ENCODE peak calls at places on chromosomes 4 and X, in six cellular contexts. One of them, this sample, is unnamed. For H3K9me3, the result is how much of the 10 kb centered on the place peaks cover.

GRCh38 chr4:151743128-151743854 is 17.5 kb downstream of the GATB start:
- DNase-seq in pancreas: no peak
- DNase-seq in prostate gland: no peak
- DNase-seq in cardiac muscle cell: no peak
- DNase-seq in PC-9: no peak
- DNase-seq in naive thymus-derived CD4-positive, alpha-beta T cell: no peak
- DNase-seq in this sample: no peak

GRCh38 chrX:23938690-23939089 is 30.9 kb downstream of the CXorf58 start:
- DNase-seq in pancreas: no peak
- DNase-seq in prostate gland: no peak
- DNase-seq in cardiac muscle cell: no peak
- DNase-seq in PC-9: no peak
- DNase-seq in naive thymus-derived CD4-positive, alpha-beta T cell: no peak
- DNase-seq in this sample: no peak

GRCh38 chr4:16116493-16116990 is 32.7 kb upstream of the PROM1 start:
- DNase-seq in pancreas: no peak
- DNase-seq in prostate gland: no peak
- DNase-seq in cardiac muscle cell: no peak
- DNase-seq in PC-9: no peak
- DNase-seq in naive thymus-derived CD4-positive, alpha-beta T cell: no peak
- DNase-seq in this sample: no peak

GRCh38 chr4:173217727-173218126 is 49.1 kb downstream of the GALNT7 start:
- DNase-seq in pancreas: no peak
- DNase-seq in prostate gland: no peak
- DNase-seq in cardiac muscle cell: no peak
- DNase-seq in PC-9: peak
- DNase-seq in naive thymus-derived CD4-positive, alpha-beta T cell: no peak
- DNase-seq in this sample: no peak

GRCh38 chr4:163107754-163108153 is 58.9 kb downstream of the NAF1 start:
- DNase-seq in pancreas: no peak
- DNase-seq in prostate gland: no peak
- DNase-seq in cardiac muscle cell: no peak
- DNase-seq in PC-9: no peak
- DNase-seq in naive thymus-derived CD4-positive, alpha-beta T cell: no peak
- DNase-seq in this sample: no peak

GRCh38 chrX:74788545-74789086 is 136.6 kb downstream of the NEXMIF start:
- DNase-seq in pancreas: no peak
- DNase-seq in prostate gland: no peak
- DNase-seq in cardiac muscle cell: no peak
- DNase-seq in PC-9: no peak
- DNase-seq in naive thymus-derived CD4-positive, alpha-beta T cell: no peak
- DNase-seq in this sample: no peak

GRCh38 chr4:5757954-5758353 is 47.0 kb downstream of the EVC start:
- DNase-seq in pancreas: no peak
- DNase-seq in prostate gland: no peak
- DNase-seq in cardiac muscle cell: no peak
- DNase-seq in PC-9: no peak
- DNase-seq in naive thymus-derived CD4-positive, alpha-beta T cell: no peak
- DNase-seq in this sample: no peak

GRCh38 chr4:86359944-86360478 is at the start of gene MAPK10:
- DNase-seq in pancreas: peak
- DNase-seq in prostate gland: peak
- DNase-seq in cardiac muscle cell: peak
- DNase-seq in PC-9: no peak
- DNase-seq in naive thymus-derived CD4-positive, alpha-beta T cell: peak
- DNase-seq in this sample: peak

GRCh38 chrX:3218442-3218841 is 128.0 kb downstream of the MXRA5 start:
- DNase-seq in pancreas: no peak
- DNase-seq in prostate gland: no peak
- DNase-seq in cardiac muscle cell: no peak
- DNase-seq in PC-9: no peak
- DNase-seq in naive thymus-derived CD4-positive, alpha-beta T cell: no peak
- DNase-seq in this sample: no peak

GRCh38 chr4:185472063-185472542 is 570 bp upstream of the CCDC110 start:
- DNase-seq in pancreas: no peak
- DNase-seq in prostate gland: no peak
- DNase-seq in cardiac muscle cell: no peak
- DNase-seq in PC-9: no peak
- DNase-seq in naive thymus-derived CD4-positive, alpha-beta T cell: no peak
- DNase-seq in this sample: no peak

GRCh38 chr4:67861513-67861912 is 22.3 kb downstream of the TMPRSS11D start:
- DNase-seq in pancreas: no peak
- DNase-seq in prostate gland: no peak
- DNase-seq in cardiac muscle cell: no peak
- DNase-seq in PC-9: no peak
- DNase-seq in naive thymus-derived CD4-positive, alpha-beta T cell: no peak
- DNase-seq in this sample: no peak

GRCh38 chrX:53282313-53282712 is 929 bp upstream of the IQSEC2 start:
- DNase-seq in pancreas: no peak
- DNase-seq in prostate gland: no peak
- DNase-seq in cardiac muscle cell: no peak
- DNase-seq in PC-9: no peak
- DNase-seq in naive thymus-derived CD4-positive, alpha-beta T cell: no peak
- DNase-seq in this sample: no peak

GRCh38 chrX:44306336-44306735 is 37.1 kb downstream of the EFHC2 start:
- DNase-seq in pancreas: no peak
- DNase-seq in prostate gland: no peak
- DNase-seq in cardiac muscle cell: no peak
- DNase-seq in PC-9: peak
- DNase-seq in naive thymus-derived CD4-positive, alpha-beta T cell: no peak
- DNase-seq in this sample: no peak

GRCh38 chrX:2552621-2553297 is 52.0 kb upstream of the DHRSX start:
- DNase-seq in pancreas: no peak
- DNase-seq in prostate gland: no peak
- DNase-seq in cardiac muscle cell: no peak
- DNase-seq in PC-9: no peak
- DNase-seq in naive thymus-derived CD4-positive, alpha-beta T cell: no peak
- DNase-seq in this sample: no peak

GRCh38 chr4:6343950-6344408 is 74.3 kb downstream of the WFS1 start:
- DNase-seq in pancreas: peak
- DNase-seq in prostate gland: no peak
- DNase-seq in cardiac muscle cell: no peak
- DNase-seq in PC-9: peak
- DNase-seq in naive thymus-derived CD4-positive, alpha-beta T cell: no peak
- DNase-seq in this sample: no peak

GRCh38 chrX:65643046-65643785 is 24.2 kb upstream of the MSN start:
- DNase-seq in pancreas: no peak
- DNase-seq in prostate gland: peak
- DNase-seq in cardiac muscle cell: no peak
- DNase-seq in PC-9: peak
- DNase-seq in naive thymus-derived CD4-positive, alpha-beta T cell: no peak
- DNase-seq in this sample: no peak

GRCh38 chr4:20354120-20354519 is 102.4 kb downstream of the SLIT2 start:
- DNase-seq in pancreas: no peak
- DNase-seq in prostate gland: no peak
- DNase-seq in cardiac muscle cell: peak
- DNase-seq in PC-9: no peak
- DNase-seq in naive thymus-derived CD4-positive, alpha-beta T cell: no peak
- DNase-seq in this sample: no peak

GRCh38 chr4:173121044-173121685 is 47.4 kb upstream of the GALNT7 start:
- DNase-seq in pancreas: no peak
- DNase-seq in prostate gland: no peak
- DNase-seq in cardiac muscle cell: peak
- DNase-seq in PC-9: peak
- DNase-seq in naive thymus-derived CD4-positive, alpha-beta T cell: no peak
- DNase-seq in this sample: peak

GRCh38 chrX:45761920-45762319 is 561.2 kb upstream of the DIPK2B start:
- DNase-seq in pancreas: no peak
- DNase-seq in prostate gland: no peak
- DNase-seq in cardiac muscle cell: no peak
- DNase-seq in PC-9: no peak
- DNase-seq in naive thymus-derived CD4-positive, alpha-beta T cell: no peak
- DNase-seq in this sample: no peak

GRCh38 chrX:105837227-105837626 is 14.9 kb downstream of the NRK start:
- DNase-seq in pancreas: peak
- DNase-seq in prostate gland: peak
- DNase-seq in cardiac muscle cell: peak
- DNase-seq in PC-9: peak
- DNase-seq in naive thymus-derived CD4-positive, alpha-beta T cell: no peak
- DNase-seq in this sample: no peak

GRCh38 chr4:147492761-147493160 is 11.9 kb downstream of the EDNRA start:
- DNase-seq in pancreas: no peak
- DNase-seq in prostate gland: no peak
- DNase-seq in cardiac muscle cell: no peak
- DNase-seq in PC-9: no peak
- DNase-seq in naive thymus-derived CD4-positive, alpha-beta T cell: no peak
- DNase-seq in this sample: no peak

GRCh38 chrX:129015381-129015780 is 507.9 kb downstream of the SMARCA1 start:
- DNase-seq in pancreas: no peak
- DNase-seq in prostate gland: no peak
- DNase-seq in cardiac muscle cell: peak
- DNase-seq in PC-9: no peak
- DNase-seq in naive thymus-derived CD4-positive, alpha-beta T cell: no peak
- DNase-seq in this sample: no peak

GRCh38 chr4:149345424-149345823 is 470.2 kb downstream of the IQCM start:
- DNase-seq in pancreas: no peak
- DNase-seq in prostate gland: no peak
- DNase-seq in cardiac muscle cell: no peak
- DNase-seq in PC-9: no peak
- DNase-seq in naive thymus-derived CD4-positive, alpha-beta T cell: no peak
- DNase-seq in this sample: no peak

GRCh38 chr4:53510316-53510715 is 81.0 kb downstream of the LNX1 start:
- DNase-seq in pancreas: no peak
- DNase-seq in prostate gland: no peak
- DNase-seq in cardiac muscle cell: no peak
- DNase-seq in PC-9: no peak
- DNase-seq in naive thymus-derived CD4-positive, alpha-beta T cell: no peak
- DNase-seq in this sample: no peak

GRCh38 chr4:53508446-53508845 is 82.8 kb downstream of the LNX1 start:
- DNase-seq in pancreas: no peak
- DNase-seq in prostate gland: no peak
- DNase-seq in cardiac muscle cell: no peak
- DNase-seq in PC-9: no peak
- DNase-seq in naive thymus-derived CD4-positive, alpha-beta T cell: no peak
- DNase-seq in this sample: no peak

GRCh38 chr4:53505947-53506346 is 85.3 kb downstream of the LNX1 start:
- DNase-seq in pancreas: no peak
- DNase-seq in prostate gland: no peak
- DNase-seq in cardiac muscle cell: no peak
- DNase-seq in PC-9: no peak
- DNase-seq in naive thymus-derived CD4-positive, alpha-beta T cell: no peak
- DNase-seq in this sample: no peak

GRCh38 chr4:53507058-53507457 is 84.2 kb downstream of the LNX1 start:
- DNase-seq in pancreas: no peak
- DNase-seq in prostate gland: no peak
- DNase-seq in cardiac muscle cell: no peak
- DNase-seq in PC-9: no peak
- DNase-seq in naive thymus-derived CD4-positive, alpha-beta T cell: no peak
- DNase-seq in this sample: no peak

GRCh38 chr4:53507671-53508286 is 83.5 kb downstream of the LNX1 start:
- DNase-seq in pancreas: no peak
- DNase-seq in prostate gland: no peak
- DNase-seq in cardiac muscle cell: no peak
- DNase-seq in PC-9: no peak
- DNase-seq in naive thymus-derived CD4-positive, alpha-beta T cell: no peak
- DNase-seq in this sample: no peak
- H3K27ac ChIP-seq in pancreas: no peak
- H3K27ac ChIP-seq in prostate gland: no peak
- H3K27ac ChIP-seq in cardiac muscle cell: no peak
- H3K27ac ChIP-seq in PC-9: no peak
- H3K27ac ChIP-seq in naive thymus-derived CD4-positive, alpha-beta T cell: no peak
- H3K27ac ChIP-seq in this sample: peak

GRCh38 chr4:632926-633325 is 7.6 kb downstream of the PDE6B start:
- DNase-seq in pancreas: no peak
- DNase-seq in prostate gland: no peak
- DNase-seq in cardiac muscle cell: no peak
- DNase-seq in PC-9: no peak
- DNase-seq in naive thymus-derived CD4-positive, alpha-beta T cell: no peak
- DNase-seq in this sample: no peak
- H3K9me3 ChIP-seq in pancreas: under half
- H3K9me3 ChIP-seq in prostate gland: under half
- H3K9me3 ChIP-seq in cardiac muscle cell: under half
- H3K9me3 ChIP-seq in PC-9: under half
- H3K9me3 ChIP-seq in naive thymus-derived CD4-positive, alpha-beta T cell: under half
- H3K9me3 ChIP-seq in this sample: under half

DNA sequence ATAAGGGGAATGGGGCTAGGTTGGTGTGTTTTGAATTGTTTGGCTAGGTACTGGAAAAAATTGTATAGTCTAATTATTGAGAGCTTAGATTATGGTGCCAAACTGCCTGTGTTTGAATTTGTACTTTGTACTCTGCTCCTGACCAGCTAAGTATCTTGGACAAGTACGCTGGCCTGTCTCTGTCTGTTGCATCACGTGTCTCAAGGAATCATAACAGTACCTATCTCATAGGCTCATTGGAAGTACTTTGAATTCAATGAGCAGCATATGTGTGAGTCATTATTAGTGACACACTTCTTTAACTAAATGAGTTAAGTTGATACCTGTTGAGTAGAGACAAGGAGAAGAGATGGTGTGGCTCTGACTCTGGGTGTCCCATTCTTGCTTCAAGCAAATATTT is 69.5 kb upstream of the MND1 start:
- DNase-seq in pancreas: no peak
- DNase-seq in prostate gland: no peak
- DNase-seq in cardiac muscle cell: no peak
- DNase-seq in PC-9: no peak
- DNase-seq in naive thymus-derived CD4-positive, alpha-beta T cell: no peak
- DNase-seq in this sample: no peak
- H3K27ac ChIP-seq in pancreas: no peak
- H3K27ac ChIP-seq in prostate gland: no peak
- H3K27ac ChIP-seq in cardiac muscle cell: no peak
- H3K27ac ChIP-seq in PC-9: no peak
- H3K27ac ChIP-seq in naive thymus-derived CD4-positive, alpha-beta T cell: no peak
- H3K27ac ChIP-seq in this sample: no peak

DNA sequence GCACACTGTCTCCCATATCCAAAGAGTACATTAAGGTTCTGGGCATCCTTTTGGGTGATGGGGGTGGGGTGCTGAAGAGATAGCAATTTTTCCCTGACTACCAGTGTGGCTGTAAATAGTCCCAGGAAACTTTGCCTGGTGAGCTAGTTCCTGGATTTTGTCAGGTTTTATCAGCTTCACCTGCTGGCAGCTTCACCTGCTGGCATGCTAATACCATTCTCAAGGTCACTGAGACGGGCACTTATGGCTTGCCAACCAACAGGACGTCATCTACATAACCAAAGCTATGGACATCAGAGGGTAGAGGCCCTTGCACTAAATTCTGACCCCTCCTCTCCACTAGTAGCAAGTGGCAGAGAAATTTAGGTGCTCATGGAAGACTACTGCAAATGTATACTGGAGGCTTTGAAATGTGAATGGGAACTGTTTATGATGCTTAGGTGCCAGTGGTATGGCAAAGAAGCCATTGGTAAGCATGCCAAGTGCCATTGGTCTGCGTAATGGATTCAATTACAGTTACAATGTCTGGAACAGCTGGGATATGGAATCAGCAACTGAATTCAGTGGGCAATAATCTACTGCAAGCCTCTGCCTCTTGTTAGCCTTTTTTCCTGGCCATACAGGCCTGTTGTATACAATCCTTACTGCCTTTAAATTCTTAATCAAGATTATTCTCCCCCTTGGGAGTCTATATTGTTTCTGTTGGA is 71.6 kb upstream of the SH3RF1 start:
- DNase-seq in pancreas: peak
- DNase-seq in prostate gland: no peak
- DNase-seq in cardiac muscle cell: no peak
- DNase-seq in PC-9: no peak
- DNase-seq in naive thymus-derived CD4-positive, alpha-beta T cell: no peak
- DNase-seq in this sample: no peak
- H3K9me3 ChIP-seq in pancreas: under half
- H3K9me3 ChIP-seq in prostate gland: under half
- H3K9me3 ChIP-seq in cardiac muscle cell: under half
- H3K9me3 ChIP-seq in PC-9: under half
- H3K9me3 ChIP-seq in naive thymus-derived CD4-positive, alpha-beta T cell: under half
- H3K9me3 ChIP-seq in this sample: under half